ENCODE peak calls at places on chromosomes 3 and 15, in ten cellular contexts. B is MM.1S; G is transverse colon; A is CD8-positive, alpha-beta T cell; Q is spleen; Y is coronary artery; N is neural progenitor cell; I is AG04450; X is psoas muscle; D is ovary. K is an unnamed sample.

GRCh38 chr3:126552688-126553283 is 5.9 kb downstream of the C3orf22 start:
- DNase-seq in Q (peak; percentile 71), D (no peak), B (no peak), Y (peak; percentile 55), I (no peak), X (peak; percentile 38), G (peak; percentile 4), N (no peak), A (no peak), K (peak; percentile 13)

GRCh38 chr3:54916722-54917121 is 11.1 kb downstream of the LRTM1 start:
- DNase-seq in Q (no peak), D (no peak), G (no peak), Y (no peak), X (no peak), I (no peak), N (no peak), B (no peak), A (no peak), K (no peak)

GRCh38 chr3:140677764-140678163 is at the start of gene TRIM42:
- DNase-seq in G (no peak), D (no peak), A (no peak), X (no peak), B (no peak), I (no peak), N (no peak), Y (no peak), Q (no peak), K (no peak)

GRCh38 chr3:159989973-159990846 is 1.6 kb downstream of the IL12A start:
- DNase-seq in B (no peak), X (no peak), Q (no peak), Y (no peak), D (no peak), N (no peak), I (no peak), G (no peak), A (no peak), K (no peak)

GRCh38 chr3:143363276-143363675 is 243.7 kb downstream of the CHST2 start:
- DNase-seq in A (no peak), N (no peak), X (no peak), G (no peak), B (no peak), D (no peak), I (no peak), Y (no peak), Q (no peak), K (no peak)

GRCh38 chr15:90957105-90957790 is 2.6 kb downstream of the RCCD1 start:
- DNase-seq in D (no peak), N (peak; percentile 74), I (no peak), X (no peak), A (no peak), Q (peak; percentile 79), B (no peak), G (no peak), Y (no peak), K (no peak)

GRCh38 chr15:39030291-39031070 is 465.9 kb upstream of the RASGRP1 start:
- DNase-seq in X (no peak), B (no peak), Y (no peak), I (no peak), D (no peak), A (no peak), Q (no peak), N (no peak), G (no peak), K (no peak)

GRCh38 chr15:91420689-91421088 is 320.6 kb downstream of the SV2B start:
- DNase-seq in A (no peak), D (no peak), X (no peak), Q (no peak), I (no peak), G (no peak), N (no peak), B (no peak), Y (no peak), K (no peak)

GRCh38 chr3:196080997-196081833 is 675 bp downstream of the TFRC start:
- DNase-seq in I (no peak), B (peak; percentile 84), Y (peak; percentile 78), A (peak; percentile 54), N (peak; percentile 71), G (peak; percentile 80), X (peak; percentile 86), Q (peak; percentile 93), D (peak; percentile 62), K (peak; percentile 79)

GRCh38 chr3:52685285-52685704 is 418 bp downstream of the PBRM1 start:
- DNase-seq in B (peak; percentile 92), Y (peak; percentile 85), A (peak; percentile 72), D (peak; percentile 74), N (peak; percentile 92), G (peak; percentile 90), I (no peak), Q (peak; percentile 95), X (peak; percentile 90), K (peak; percentile 89)

GRCh38 chr15:20352241-20353200 is 189.1 kb downstream of the GOLGA6L6 start:
- DNase-seq in G (no peak), Y (no peak), D (no peak), B (peak; percentile 5), I (no peak), Q (peak; percentile 83), N (no peak), X (peak; percentile 58), A (no peak), K (no peak)

GRCh38 chr3:160447544-160447943 is 2.0 kb downstream of the TRIM59 start:
- DNase-seq in Y (no peak), N (no peak), D (no peak), Q (no peak), I (no peak), A (no peak), B (no peak), X (no peak), G (no peak), K (no peak)

GRCh38 chr15:91135201-91136130 is 35.4 kb downstream of the SV2B start:
- DNase-seq in N (no peak), D (no peak), B (peak; percentile 58), G (no peak), X (no peak), I (no peak), Q (no peak), Y (no peak), A (no peak), K (no peak)

GRCh38 chr15:43048935-43049334 is 56.9 kb downstream of the UBR1 start:
- DNase-seq in X (no peak), G (no peak), Q (no peak), B (no peak), A (no peak), I (no peak), D (no peak), N (no peak), Y (no peak), K (no peak)

GRCh38 chr15:85598718-85599398 is 195.9 kb downstream of the KLHL25 start:
- DNase-seq in Y (no peak), N (peak; percentile 33), I (no peak), G (no peak), X (no peak), B (no peak), A (no peak), D (no peak), Q (no peak), K (no peak)

DNA sequence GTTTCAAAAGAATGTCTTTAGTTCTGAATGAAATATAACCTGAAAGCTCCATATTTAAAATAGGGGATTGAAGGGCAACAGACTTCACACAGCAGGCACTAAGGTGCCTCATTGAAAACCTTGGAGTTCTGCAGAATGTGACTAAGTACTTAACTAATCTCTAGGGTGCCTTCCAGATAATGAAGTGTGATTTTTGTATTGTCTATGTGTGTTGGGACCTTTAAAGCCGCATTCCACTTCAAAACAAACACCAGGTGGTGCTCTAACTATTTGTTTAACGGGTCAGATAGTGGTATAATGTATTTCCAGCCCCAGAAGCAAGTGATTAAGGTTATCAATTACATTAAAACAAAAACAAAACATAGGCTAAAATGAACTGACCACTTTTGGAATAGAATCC is 28.0 kb downstream of the TFG start:
- DNase-seq in X (no peak), A (no peak), Q (no peak), Y (no peak), B (peak; percentile 38), G (no peak), N (peak; percentile 68), I (no peak), D (no peak), K (no peak)
- TF ChIP-seq CTCF in X (peak; percentile 41), A (peak; percentile 20), Q (no peak), Y (no peak), B (peak; percentile 47), G (peak; percentile 24), N (peak; percentile 55), I (peak; percentile 53), D (no peak), K (peak; percentile 41)

DNA sequence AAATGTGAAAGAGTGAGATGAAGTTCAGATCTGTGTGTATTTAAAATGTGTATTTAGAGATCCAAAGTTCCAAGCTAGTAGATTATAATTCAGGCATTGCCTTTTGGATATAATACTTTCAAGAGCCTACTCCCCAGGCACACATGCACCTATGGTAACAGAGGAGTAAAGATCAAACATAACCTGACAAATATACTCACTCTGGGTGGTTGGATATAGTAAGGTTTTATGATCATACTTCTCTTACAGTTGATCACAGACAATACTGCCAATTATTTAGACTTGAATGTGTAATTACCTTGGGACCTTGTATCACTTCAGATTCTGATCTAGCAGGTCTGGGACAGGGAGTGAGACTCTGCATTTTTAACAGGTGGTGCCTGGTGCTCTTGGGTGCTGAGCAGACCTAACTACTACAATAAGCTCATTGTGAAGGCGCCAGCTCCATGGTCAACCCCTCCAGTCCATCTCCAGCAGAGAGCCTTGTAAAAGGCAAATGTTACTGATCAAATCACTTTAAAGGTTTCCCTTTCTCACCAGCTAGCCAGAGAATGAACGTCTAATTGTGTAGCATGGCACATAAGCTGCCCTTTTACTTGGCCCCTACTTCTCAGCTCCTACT is 55.5 kb downstream of the NBEAL2 start:
- DNase-seq in G (no peak), B (no peak), N (no peak), A (no peak), I (no peak), Q (no peak), X (no peak), Y (no peak), D (no peak), K (no peak)
- H3K27ac ChIP-seq in G (peak overlapping the region; percentile 56), B (no peak overlapping the region), N (no peak overlapping the region), A (no peak overlapping the region), I (no peak overlapping the region), Q (no peak overlapping the region), X (peak overlapping the region; percentile 12), Y (no peak overlapping the region), D (no peak overlapping the region), K (no peak overlapping the region)

DNA sequence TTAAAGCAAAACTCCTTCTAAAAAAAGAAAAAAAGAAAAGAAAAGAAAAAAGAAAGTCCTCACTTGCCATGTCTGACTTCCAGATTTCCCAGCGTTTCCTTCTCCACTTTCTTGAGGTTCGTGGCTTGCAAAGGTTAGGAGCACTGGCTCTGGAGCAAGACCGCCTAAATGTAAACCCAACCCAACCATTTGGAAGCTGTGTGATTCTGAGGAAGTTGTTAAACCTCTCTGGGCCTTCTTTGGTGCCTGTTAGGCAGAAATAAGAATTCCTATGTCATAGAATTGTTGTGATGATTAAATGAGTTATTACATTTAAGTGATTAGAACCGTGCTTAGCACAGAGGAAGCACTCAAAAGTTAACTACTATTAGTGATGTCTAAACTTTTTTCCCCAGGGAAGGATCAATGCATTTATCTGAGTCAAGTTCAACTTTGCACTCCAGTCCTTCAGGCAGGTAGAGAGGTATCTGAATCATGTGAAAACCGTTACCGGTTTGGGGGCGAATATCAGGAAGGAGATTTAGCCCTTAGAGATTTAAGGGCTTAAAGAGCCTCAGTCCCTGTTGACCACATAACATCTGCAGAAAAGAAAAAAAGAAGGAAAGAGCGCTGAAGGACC is 78.3 kb upstream of the HES1 start:
- DNase-seq in G (no peak), X (no peak), Q (no peak), B (no peak), I (no peak), N (no peak), A (no peak), Y (no peak), D (no peak), K (no peak)
- H3K4me3 ChIP-seq in G (peak overlapping the region; percentile 18), X (peak overlapping the region; percentile 53), Q (peak overlapping the region; percentile 8), B (peak overlapping the region; percentile 28), I (no peak overlapping the region), N (peak overlapping the region; percentile 13), A (peak overlapping the region; percentile 35), Y (peak overlapping the region; percentile 70), D (peak overlapping the region; percentile 35), K (peak overlapping the region; percentile 43)

GRCh38 chr3:168467085-168467714 is 371.5 kb upstream of the GOLIM4 start:
- DNase-seq in N (peak; percentile 67), D (no peak), X (no peak), Y (no peak), A (no peak), I (peak; percentile 42), B (peak; percentile 84), G (no peak), Q (no peak), K (no peak)
- TF ChIP-seq CTCF in N (peak; percentile 51), D (no peak), X (peak; percentile 18), Y (no peak), A (no peak), I (peak; percentile 68), B (peak; percentile 75), G (no peak), Q (no peak), K (peak; percentile 43)

K was measured in heart left ventricle.